ENCODE peak calls at places on chromosomes 1 and 21, in four cellular contexts. T is MCF 10A; K is OCI-LY7; C is stimulated activated CD4-positive, alpha-beta T cell treated with anti-CD3 and anti-CD28 coated beads, Interleukin-4, amount 100 ng/mL, for 4 hours. B is an unnamed sample.

GRCh38 chr1:83901547-83902155 is 97.3 kb downstream of the TTLL7 start:
- DNase-seq in T (peak), K (no peak), C (no peak), B (no peak)

GRCh38 chr1:90558126-90558525 is 159.0 kb downstream of the BARHL2 start:
- DNase-seq in T (no peak), K (no peak), C (no peak), B (no peak)

GRCh38 chr21:46667735-46668380 is 32.4 kb downstream of the PRMT2 start:
- DNase-seq in T (peak), K (no peak), C (peak), B (no peak)

GRCh38 chr1:50873458-50874187 is 86.4 kb downstream of the FAF1 start:
- DNase-seq in T (peak), K (peak), C (peak), B (peak)

GRCh38 chr1:113101588-113101987 is 28.6 kb downstream of the LRIG2 start:
- DNase-seq in T (no peak), K (no peak), C (no peak), B (no peak)

GRCh38 chr1:8651962-8652361 is 165.5 kb downstream of the RERE start:
- DNase-seq in T (no peak), K (no peak), C (no peak), B (no peak)

GRCh38 chr1:212401042-212401441 is 13.6 kb downstream of the PACC1 start:
- DNase-seq in T (no peak), K (no peak), C (no peak), B (no peak)

GRCh38 chr21:16837319-16837718 is 675.5 kb upstream of the CXADR start:
- DNase-seq in T (no peak), K (no peak), C (no peak), B (no peak)

GRCh38 chr1:145740269-145740668 is 21.0 kb downstream of the CD160 start:
- DNase-seq in T (no peak), K (no peak), C (no peak), B (no peak)

GRCh38 chr1:226699166-226699565 is 39.9 kb downstream of the ITPKB start:
- DNase-seq in T (no peak), K (no peak), C (no peak), B (no peak)

GRCh38 chr21:41435728-41436127 is 9.7 kb downstream of the MX1 start:
- DNase-seq in T (no peak), K (no peak), C (no peak), B (no peak)

B was measured in activated T-helper 2 cell treated with anti-CD3 and anti-CD28 coated beads, Interferon-gamma antibody, Interleukin-2, Interleukin-4, amounts not matched to agents 10 μg/mL and 5 μg/mL and 100 μg/mL, durations not matched to agents 14 hours and 24 hours and 36 hours.